ENCODE peak calls at places on chromosome 7, in seven cellular contexts. D is GM12878, Y is A549, I is HepG2, Q is endothelial cell of umbilical vein, H is HCT116, W is K562. J is an unnamed sample.

GRCh38 chr7:74057216-74057925 is 26.2 kb upstream of the LIMK1 start:
- DNase-seq in D (no peak), Y (no peak), I (no peak), Q (no peak), H (no peak), W (no peak), J (no peak)

GRCh38 chr7:149558149-149558861 is 60.7 kb upstream of the ZNF746 start:
- DNase-seq in D (no peak), Y (no peak), I (no peak), Q (no peak), H (peak), W (no peak), J (no peak)

GRCh38 chr7:133233142-133233541 is 19.7 kb upstream of the EXOC4 start:
- DNase-seq in D (no peak), Y (no peak), I (no peak), Q (no peak), H (no peak), W (no peak), J (no peak)

GRCh38 chr7:26326211-26326610 is 34.5 kb downstream of the SNX10 start:
- DNase-seq in D (no peak), Y (no peak), I (no peak), Q (no peak), H (no peak), W (no peak), J (no peak)

GRCh38 chr7:111855161-111855841 is 293.0 kb upstream of the IMMP2L start:
- DNase-seq in D (peak), Y (peak), I (peak), Q (peak), H (peak), W (peak), J (peak)

GRCh38 chr7:152520861-152521302 is 85.1 kb upstream of the KMT2C start:
- DNase-seq in D (no peak), Y (no peak), I (no peak), Q (no peak), H (no peak), W (peak), J (no peak)

GRCh38 chr7:130930260-130930659 is 196.3 kb upstream of the KLF14 start:
- DNase-seq in D (no peak), Y (no peak), I (no peak), Q (no peak), H (no peak), W (no peak), J (no peak)

GRCh38 chr7:22728416-22729029 is 1.5 kb downstream of the IL6 start:
- DNase-seq in D (no peak), Y (peak), I (peak), Q (peak), H (peak), W (peak), J (peak)

GRCh38 chr7:155878674-155879073 is 66.4 kb upstream of the SHH start:
- DNase-seq in D (no peak), Y (no peak), I (no peak), Q (no peak), H (no peak), W (no peak), J (no peak)

GRCh38 chr7:158958618-158959017 is 102.3 kb downstream of the DYNC2I1 start:
- DNase-seq in D (no peak), Y (no peak), I (no peak), Q (no peak), H (no peak), W (no peak), J (no peak)

GRCh38 chr7:149776305-149776704 is 2.9 kb upstream of the ZNF467 start:
- DNase-seq in D (no peak), Y (no peak), I (no peak), Q (peak), H (no peak), W (peak), J (no peak)

GRCh38 chr7:81264116-81264515 is 345.3 kb upstream of the SEMA3C start:
- DNase-seq in D (no peak), Y (no peak), I (no peak), Q (peak), H (no peak), W (no peak), J (no peak)

GRCh38 chr7:100369105-100369504 is 4.2 kb upstream of the PILRA start:
- DNase-seq in D (peak), Y (no peak), I (no peak), Q (no peak), H (no peak), W (peak), J (peak)

GRCh38 chr7:116380030-116380429 is 119.5 kb upstream of the CAV2 start:
- DNase-seq in D (no peak), Y (no peak), I (no peak), Q (no peak), H (no peak), W (no peak), J (no peak)

GRCh38 chr7:106891545-106892410 is 26.7 kb downstream of the PIK3CG start:
- DNase-seq in D (no peak), Y (no peak), I (no peak), Q (no peak), H (no peak), W (peak), J (no peak)

GRCh38 chr7:102983602-102984001 is 70.8 kb downstream of the LRRC17 start:
- DNase-seq in D (no peak), Y (no peak), I (no peak), Q (no peak), H (no peak), W (peak), J (no peak)

GRCh38 chr7:139830292-139830691 is 1.2 kb downstream of the TBXAS1 start:
- DNase-seq in D (no peak), Y (no peak), I (no peak), Q (no peak), H (no peak), W (no peak), J (no peak)

GRCh38 chr7:50475340-50475739 is 25.2 kb upstream of the FIGNL1 start:
- DNase-seq in D (no peak), Y (no peak), I (no peak), Q (no peak), H (no peak), W (no peak), J (no peak)

GRCh38 chr7:21281193-21281592 is 146.7 kb upstream of the SP4 start:
- DNase-seq in D (no peak), Y (no peak), I (no peak), Q (no peak), H (no peak), W (no peak), J (peak)

GRCh38 chr7:94304878-94305277 is 89.8 kb upstream of the COL1A2 start:
- DNase-seq in D (no peak), Y (no peak), I (no peak), Q (no peak), H (no peak), W (no peak), J (no peak)

GRCh38 chr7:12612622-12613021 is 42.1 kb downstream of the SCIN start:
- DNase-seq in D (no peak), Y (no peak), I (no peak), Q (no peak), H (no peak), W (no peak), J (no peak)

DNA sequence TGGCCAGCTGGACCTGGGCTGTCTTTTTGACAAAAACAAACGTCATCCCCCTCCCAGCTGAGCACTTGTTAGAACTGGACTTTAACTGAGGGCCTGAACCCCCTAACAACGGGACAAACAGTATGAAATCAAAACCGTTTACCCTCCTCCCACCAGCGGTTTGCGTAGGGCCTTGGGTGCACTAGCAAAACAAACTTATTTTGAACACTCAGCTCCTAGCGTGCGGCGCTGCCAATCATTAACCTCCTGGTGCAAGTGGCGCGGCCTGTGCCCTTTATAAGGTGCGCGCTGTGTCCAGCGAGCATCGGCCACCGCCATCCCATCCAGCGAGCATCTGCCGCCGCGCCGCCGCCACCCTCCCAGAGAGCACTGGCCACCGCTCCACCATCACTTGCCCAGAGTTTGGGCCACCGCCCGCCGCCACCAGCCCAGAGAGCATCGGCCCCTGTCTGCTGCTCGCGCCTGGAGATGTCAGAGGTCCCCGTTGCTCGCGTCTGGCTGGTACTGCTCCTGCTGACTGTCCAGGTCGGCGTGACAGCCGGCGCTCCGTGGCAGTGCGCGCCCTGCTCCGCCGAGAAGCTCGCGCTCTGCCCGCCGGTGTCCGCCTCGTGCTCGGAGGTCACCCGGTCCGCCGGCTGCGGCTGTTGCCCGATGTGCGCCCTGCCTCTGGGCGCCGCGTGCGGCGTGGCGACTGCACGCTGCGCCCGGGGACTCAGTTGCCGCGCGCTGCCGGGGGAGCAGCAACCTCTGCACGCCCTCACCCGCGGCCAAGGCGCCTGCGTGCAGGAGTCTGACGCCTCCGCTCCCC is at the start of gene IGFBP1:
- DNase-seq in D (no peak), Y (no peak), I (peak), Q (peak), H (no peak), W (no peak), J (no peak)
- H3K4me3 ChIP-seq in D (no peak), Y (peak), I (peak), Q (peak), H (no peak), W (no peak), J (no peak)

GRCh38 chr7:46969303-46970130 is 612.4 kb downstream of the TNS3 start:
- DNase-seq in D (no peak), Y (no peak), I (no peak), Q (no peak), H (no peak), W (no peak), J (no peak)
- TF ChIP-seq MAX in D (no peak), Y (no peak), I (no peak), Q (no peak), H (no peak), W (no peak), J (no peak)

GRCh38 chr7:135666836-135667235 is 4.5 kb downstream of the STMP1 start:
- DNase-seq in D (no peak), Y (no peak), I (no peak), Q (no peak), H (no peak), W (no peak), J (peak)

GRCh38 chr7:135670179-135670578 is 7.9 kb downstream of the STMP1 start:
- DNase-seq in D (no peak), Y (no peak), I (no peak), Q (no peak), H (no peak), W (no peak), J (no peak)

GRCh38 chr7:135669774-135670173 is 7.5 kb downstream of the STMP1 start:
- DNase-seq in D (no peak), Y (no peak), I (no peak), Q (no peak), H (no peak), W (no peak), J (no peak)

GRCh38 chr7:135673360-135673706 is 11.0 kb downstream of the STMP1 start:
- DNase-seq in D (no peak), Y (no peak), I (no peak), Q (peak), H (no peak), W (no peak), J (no peak)

GRCh38 chr7:135672560-135673359 is 10.4 kb downstream of the STMP1 start:
- DNase-seq in D (no peak), Y (peak), I (peak), Q (peak), H (peak), W (peak), J (peak)
- H3K4me3 ChIP-seq in D (no peak), Y (no peak), I (no peak), Q (no peak), H (no peak), W (no peak), J (no peak)

GRCh38 chr7:143398616-143399015 is 10.0 kb downstream of the EPHA1 start:
- DNase-seq in D (no peak), Y (no peak), I (no peak), Q (no peak), H (no peak), W (no peak), J (no peak)
- TF ChIP-seq MAX in D (no peak), Y (no peak), I (no peak), Q (no peak), H (no peak), W (no peak), J (no peak)

GRCh38 chr7:1536768-1537630 is 6.5 kb downstream of the MAFK start:
- DNase-seq in D (no peak), Y (peak), I (peak), Q (peak), H (peak), W (peak), J (no peak)
- H3K4me3 ChIP-seq in D (no peak), Y (peak), I (peak), Q (peak), H (peak), W (no peak), J (no peak)

GRCh38 chr7:121061826-121062582 is 73.5 kb downstream of the CPED1 start:
- DNase-seq in D (no peak), Y (no peak), I (no peak), Q (peak), H (no peak), W (peak), J (no peak)

GRCh38 chr7:121053219-121053618 is 64.7 kb downstream of the CPED1 start:
- DNase-seq in D (no peak), Y (no peak), I (no peak), Q (no peak), H (no peak), W (peak), J (no peak)

GRCh38 chr7:121058975-121059374 is 70.5 kb downstream of the CPED1 start:
- DNase-seq in D (no peak), Y (no peak), I (no peak), Q (no peak), H (no peak), W (no peak), J (no peak)

GRCh38 chr7:121054925-121055324 is 66.4 kb downstream of the CPED1 start:
- DNase-seq in D (no peak), Y (no peak), I (no peak), Q (no peak), H (no peak), W (no peak), J (no peak)

GRCh38 chr7:121057878-121058277 is 69.4 kb downstream of the CPED1 start:
- DNase-seq in D (no peak), Y (no peak), I (no peak), Q (no peak), H (no peak), W (no peak), J (no peak)
- TF ChIP-seq MAX in D (no peak), Y (no peak), I (no peak), Q (no peak), H (no peak), W (no peak), J (no peak)

GRCh38 chr7:151366141-151366871 is 24.7 kb downstream of the NUB1 start:
- DNase-seq in D (no peak), Y (no peak), I (no peak), Q (no peak), H (no peak), W (no peak), J (no peak)
- H3K4me3 ChIP-seq in D (no peak), Y (no peak), I (no peak), Q (no peak), H (no peak), W (no peak), J (no peak)

DNA sequence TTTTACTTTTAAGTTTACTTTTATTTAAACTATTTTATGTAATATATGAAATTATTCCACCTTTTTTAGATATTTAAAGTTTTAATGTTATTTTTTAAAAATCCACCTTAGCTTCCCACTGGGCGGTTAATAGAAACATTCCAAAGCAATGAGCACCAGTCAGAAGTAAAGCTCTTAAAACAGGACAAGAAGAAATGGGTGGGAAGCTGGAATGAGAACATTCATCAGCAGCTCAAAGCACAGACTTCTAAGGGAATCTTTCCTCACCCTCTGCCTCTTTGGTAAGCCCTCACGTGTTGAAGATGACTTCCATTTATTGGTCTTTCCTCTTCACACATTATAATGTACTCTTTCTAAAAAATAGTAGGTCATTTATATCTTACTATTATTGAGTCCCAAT is 3.1 kb downstream of the AGMO start:
- DNase-seq in D (no peak), Y (no peak), I (no peak), Q (no peak), H (no peak), W (no peak), J (no peak)
- TF ChIP-seq MAX in D (no peak), Y (no peak), I (no peak), Q (no peak), H (no peak), W (no peak), J (no peak)

DNA sequence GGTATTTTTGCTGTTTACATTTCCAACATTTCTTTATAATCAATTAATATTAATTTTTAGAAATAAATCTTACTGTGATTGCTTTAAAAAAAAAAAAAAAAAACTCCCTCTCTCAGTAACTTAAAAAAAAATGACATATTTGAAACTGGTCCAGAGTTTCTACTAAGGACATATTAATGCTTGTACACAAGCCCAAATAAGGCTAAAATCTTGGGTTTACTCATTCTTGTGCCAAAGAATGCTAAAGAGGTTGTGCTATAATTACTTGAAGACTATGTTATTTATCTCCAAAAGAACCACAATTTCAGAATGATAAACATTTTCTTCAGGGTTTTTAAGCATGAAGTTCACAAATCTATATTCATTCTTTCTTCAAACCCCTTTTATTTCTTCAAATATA is 39.4 kb upstream of the PHF14 start:
- DNase-seq in D (no peak), Y (no peak), I (no peak), Q (no peak), H (no peak), W (no peak), J (no peak)
- H3K4me3 ChIP-seq in D (no peak), Y (no peak), I (no peak), Q (no peak), H (no peak), W (no peak), J (no peak)

GRCh38 chr7:1706381-1706720 is 36.3 kb downstream of the ELFN1 start:
- DNase-seq in D (no peak), Y (no peak), I (no peak), Q (no peak), H (no peak), W (no peak), J (no peak)

GRCh38 chr7:1709281-1709680 is 39.2 kb downstream of the ELFN1 start:
- DNase-seq in D (no peak), Y (no peak), I (no peak), Q (no peak), H (no peak), W (no peak), J (no peak)

GRCh38 chr7:1708640-1709249 is 38.7 kb downstream of the ELFN1 start:
- DNase-seq in D (no peak), Y (no peak), I (no peak), Q (no peak), H (no peak), W (no peak), J (no peak)

GRCh38 chr7:1706721-1707613 is 36.9 kb downstream of the ELFN1 start:
- DNase-seq in D (no peak), Y (no peak), I (no peak), Q (no peak), H (no peak), W (no peak), J (no peak)

GRCh38 chr7:1707756-1708611 is 37.9 kb downstream of the ELFN1 start:
- DNase-seq in D (no peak), Y (no peak), I (no peak), Q (no peak), H (no peak), W (no peak), J (no peak)
- TF ChIP-seq MAX in D (no peak), Y (no peak), I (no peak), Q (no peak), H (no peak), W (no peak), J (no peak)

J was measured in NB4.